ENCODE peak calls at places on chromosomes 3 and 15, in six cellular contexts. S is psoas muscle, A is astrocyte, W is MM.1S, E is gastrocnemius medialis, U is hepatocyte. Q is an unnamed sample.

GRCh38 chr3:908839-909238 is 184.0 kb upstream of the CNTN6 start:
- DNase-seq in S (no peak), A (no peak), W (no peak), E (no peak), U (peak; percentile 17), Q (no peak)

GRCh38 chr15:66491846-66492245 is 5.7 kb downstream of the SNAPC5 start:
- DNase-seq in S (no peak), A (no peak), W (no peak), E (no peak), U (no peak), Q (no peak)

GRCh38 chr3:176208915-176209314 is 988.4 kb downstream of the TBL1XR1 start:
- DNase-seq in S (no peak), A (no peak), W (no peak), E (no peak), U (no peak), Q (no peak)

GRCh38 chr15:68340711-68341671 is 63.4 kb downstream of the FEM1B start:
- DNase-seq in S (no peak), A (peak; percentile 8), W (no peak), E (no peak), U (no peak), Q (no peak)

GRCh38 chr15:68450192-68450591 is 18.2 kb upstream of the ITGA11 start:
- DNase-seq in S (no peak), A (no peak), W (no peak), E (no peak), U (no peak), Q (no peak)

GRCh38 chr15:63274427-63274826 is 3.0 kb upstream of the APH1B start:
- DNase-seq in S (no peak), A (no peak), W (no peak), E (no peak), U (no peak), Q (no peak)

GRCh38 chr15:87871130-87871737 is 385.3 kb downstream of the NTRK3 start:
- DNase-seq in S (no peak), A (peak; percentile 81), W (no peak), E (no peak), U (no peak), Q (no peak)

GRCh38 chr3:196419386-196419785 is 12.8 kb downstream of the UBXN7 start:
- DNase-seq in S (no peak), A (no peak), W (no peak), E (no peak), U (no peak), Q (no peak)

GRCh38 chr15:90064931-90065681 is 37.2 kb downstream of the IDH2 start:
- DNase-seq in S (peak; percentile 64), A (no peak), W (no peak), E (peak; percentile 29), U (no peak), Q (no peak)

GRCh38 chr15:38377547-38378161 is 76.3 kb upstream of the FAM98B start:
- DNase-seq in S (no peak), A (no peak), W (no peak), E (no peak), U (no peak), Q (no peak)

GRCh38 chr3:24060055-24060454 is 115.0 kb downstream of the NR1D2 start:
- DNase-seq in S (no peak), A (peak; percentile 83), W (no peak), E (no peak), U (peak; percentile 36), Q (no peak)

GRCh38 chr3:74167926-74168325 is 446.5 kb downstream of the CNTN3 start:
- DNase-seq in S (no peak), A (no peak), W (no peak), E (no peak), U (no peak), Q (no peak)

GRCh38 chr3:132695006-132695405 is 27.2 kb downstream of the NPHP3 start:
- DNase-seq in S (no peak), A (no peak), W (no peak), E (no peak), U (no peak), Q (no peak)

GRCh38 chr3:152737021-152737908 is 97.7 kb upstream of the P2RY1 start:
- DNase-seq in S (no peak), A (peak; percentile 82), W (peak; percentile 82), E (no peak), U (no peak), Q (no peak)

GRCh38 chr15:48667701-48668100 is 22.2 kb upstream of the FBN1 start:
- DNase-seq in S (no peak), A (peak; percentile 66), W (no peak), E (no peak), U (no peak), Q (no peak)

GRCh38 chr15:78232951-78233350 is 1.4 kb downstream of the ACSBG1 start:
- DNase-seq in S (no peak), A (no peak), W (no peak), E (no peak), U (no peak), Q (no peak)
- H3K27me3 ChIP-seq in S (no peaks in the 10 kb centered on the region), A (peaks cover 16% of the 10 kb centered on the region), W (peaks cover 62% of the 10 kb centered on the region), E (no peaks in the 10 kb centered on the region), U (no peaks in the 10 kb centered on the region), Q (no peaks in the 10 kb centered on the region)

GRCh38 chr3:120144267-120144666 is 50.0 kb upstream of the GSK3B start:
- DNase-seq in S (no peak), A (peak; percentile 46), W (no peak), E (no peak), U (peak; percentile 18), Q (no peak)

GRCh38 chr3:120147072-120147871 is 53.0 kb upstream of the GSK3B start:
- DNase-seq in S (no peak), A (no peak), W (peak; percentile 84), E (no peak), U (peak; percentile 31), Q (no peak)

GRCh38 chr3:120151796-120152195 is 57.5 kb upstream of the GSK3B start:
- DNase-seq in S (no peak), A (no peak), W (no peak), E (no peak), U (no peak), Q (no peak)

GRCh38 chr3:120145498-120146285 is 51.4 kb upstream of the GSK3B start:
- DNase-seq in S (no peak), A (peak; percentile 26), W (peak; percentile 20), E (no peak), U (peak; percentile 35), Q (no peak)

DNA sequence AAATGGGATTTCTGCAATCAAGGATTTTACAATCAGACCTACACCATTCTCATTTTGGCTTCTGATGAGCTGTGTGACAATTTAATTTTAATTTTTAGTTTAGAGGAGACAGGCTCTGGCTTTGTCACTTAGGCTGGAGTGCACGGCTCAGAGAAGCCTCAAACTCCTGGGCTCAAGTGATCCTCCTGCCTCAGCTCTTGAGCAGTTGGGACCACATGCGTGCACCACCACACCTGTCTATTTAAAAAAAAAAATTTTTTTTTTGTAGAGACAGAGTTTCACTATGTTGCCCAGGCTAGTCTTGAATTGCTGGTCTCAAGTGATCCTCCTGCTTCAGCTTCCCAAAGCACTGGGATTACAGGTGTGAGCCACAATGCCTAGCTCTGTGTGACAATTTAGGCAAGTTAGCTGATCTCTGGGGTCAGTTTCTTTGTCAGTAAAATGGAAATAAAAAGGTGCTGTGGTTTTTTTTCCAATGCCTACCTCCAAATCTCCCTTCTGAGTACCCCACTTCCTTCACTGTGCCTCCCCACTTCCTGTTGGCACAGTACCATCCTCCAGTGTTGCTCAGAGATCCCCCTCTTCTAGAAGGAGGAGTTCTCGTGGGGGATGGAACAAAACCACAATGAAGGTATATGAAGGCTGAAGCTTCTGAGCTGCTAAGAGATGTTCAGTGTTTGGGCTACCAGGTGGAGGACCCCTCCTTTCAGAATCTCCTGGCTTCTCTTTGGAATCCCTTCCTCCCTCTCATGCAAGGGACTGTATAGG is 54.1 kb upstream of the GSK3B start:
- DNase-seq in S (no peak), A (no peak), W (peak; percentile 53), E (no peak), U (no peak), Q (no peak)
- H3K27ac ChIP-seq in S (no peak overlapping the region), A (no peak overlapping the region), W (peak overlapping the region; percentile 88), E (peak overlapping the region; percentile 25), U (peak overlapping the region; percentile 81), Q (no peak overlapping the region)

GRCh38 chr3:178041931-178042330 is 494.3 kb upstream of the KCNMB2 start:
- DNase-seq in S (no peak), A (no peak), W (no peak), E (no peak), U (no peak), Q (no peak)

GRCh38 chr3:178036745-178037144 is 499.5 kb upstream of the KCNMB2 start:
- DNase-seq in S (no peak), A (peak; percentile 80), W (no peak), E (no peak), U (no peak), Q (no peak)
- H3K27me3 ChIP-seq in S (no peaks in the 10 kb centered on the region), A (no peaks in the 10 kb centered on the region), W (no peaks in the 10 kb centered on the region), E (no peaks in the 10 kb centered on the region), U (no peaks in the 10 kb centered on the region), Q (no peaks in the 10 kb centered on the region)

DNA sequence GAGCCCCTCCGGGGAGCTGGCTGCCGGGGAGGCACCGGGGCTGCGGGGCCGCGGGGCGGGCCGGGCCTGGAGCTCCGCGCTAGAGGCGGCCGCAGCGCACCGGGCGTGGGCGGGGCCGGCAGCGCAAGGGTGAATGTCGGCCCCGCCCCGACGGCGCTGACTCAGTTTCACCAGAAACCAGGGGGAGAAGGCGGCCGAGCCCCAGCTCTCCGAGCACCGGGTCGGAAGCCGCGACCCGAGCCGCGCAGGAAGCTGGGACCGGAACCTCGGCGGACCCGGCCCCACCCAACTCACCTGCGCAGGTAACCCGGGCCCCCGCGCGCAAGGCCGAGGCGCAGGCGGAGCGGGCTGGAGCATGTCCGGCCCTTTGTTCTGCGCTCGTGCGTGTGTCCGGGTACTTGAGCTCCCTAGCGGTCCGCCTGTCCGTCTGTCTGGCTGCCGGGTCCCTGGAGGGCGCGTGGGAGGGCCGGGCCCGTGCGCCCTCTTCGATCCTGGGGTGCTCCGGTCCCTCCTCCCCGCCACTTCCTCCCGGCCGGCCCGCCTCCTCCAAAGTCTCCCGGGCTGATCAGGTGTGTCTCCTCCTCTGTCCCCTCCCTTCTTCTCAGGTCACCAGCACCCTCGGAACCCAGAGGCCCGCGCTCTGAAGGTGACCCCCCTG is at the start of gene SPINT1:
- DNase-seq in S (no peak), A (no peak), W (peak; percentile 47), E (no peak), U (peak; percentile 89), Q (peak; percentile 86)
- H3K27ac ChIP-seq in S (no peak within 1 kb of the TSS), A (no peak within 1 kb of the TSS), W (no peak within 1 kb of the TSS), E (no peak within 1 kb of the TSS), U (peak within 1 kb of the TSS; percentile 96), Q (peak within 1 kb of the TSS; percentile 77)

GRCh38 chr3:9534429-9534828 is 19.2 kb downstream of the LHFPL4 start:
- DNase-seq in S (no peak), A (no peak), W (no peak), E (no peak), U (no peak), Q (no peak)
- H3K27me3 ChIP-seq in S (peaks cover 4% of the 10 kb centered on the region), A (peaks cover 4% of the 10 kb centered on the region), W (no peaks in the 10 kb centered on the region), E (no peaks in the 10 kb centered on the region), U (no peaks in the 10 kb centered on the region), Q (no peaks in the 10 kb centered on the region)

Q was measured in pancreas.